ENCODE peak calls at places on chromosome 6, in ten cellular contexts. V, Y, W, Q, N, T, D, B, C and G are unnamed samples.

GRCh38 chr6:38184780-38185080 is 365.2 kb downstream of the ZFAND3 start:
- DNase-seq in V (no peak), Y (no peak), W (no peak), Q (no peak), N (no peak), T (no peak), D (no peak), B (no peak), C (no peak), G (no peak)

GRCh38 chr6:97049254-97050004 is 124.9 kb downstream of the KLHL32 start:
- DNase-seq in V (no peak), Y (no peak), W (no peak), Q (peak; percentile 59), N (peak; percentile 17), T (peak; percentile 80), D (no peak), B (no peak), C (no peak), G (no peak)

GRCh38 chr6:139539852-139540251 is 165.4 kb upstream of the CITED2 start:
- DNase-seq in V (peak; percentile 86), Y (peak; percentile 98), W (peak; percentile 69), Q (peak; percentile 96), N (peak; percentile 98), T (no peak), D (peak; percentile 82), B (peak; percentile 99), C (peak; percentile 31), G (peak; percentile 91)

GRCh38 chr6:158627168-158627939 is 17.2 kb downstream of the DYNLT1 start:
- DNase-seq in V (no peak), Y (no peak), W (no peak), Q (no peak), N (no peak), T (no peak), D (peak; percentile 58), B (no peak), C (no peak), G (no peak)

GRCh38 chr6:166104107-166104506 is 63.5 kb downstream of the TBXT start:
- DNase-seq in V (no peak), Y (peak; percentile 9), W (no peak), Q (no peak), N (peak; percentile 30), T (no peak), D (no peak), B (peak; percentile 11), C (no peak), G (peak; percentile 42)

GRCh38 chr6:35299674-35300073 is 2.1 kb downstream of the DEF6 start:
- DNase-seq in V (no peak), Y (no peak), W (peak; percentile 67), Q (no peak), N (no peak), T (peak; percentile 49), D (no peak), B (no peak), C (peak; percentile 39), G (no peak)

GRCh38 chr6:75207211-75207984 is 1.5 kb upstream of the COL12A1 start:
- DNase-seq in V (no peak), Y (peak; percentile 62), W (no peak), Q (no peak), N (peak; percentile 69), T (no peak), D (no peak), B (peak; percentile 24), C (no peak), G (peak; percentile 39)

GRCh38 chr6:33000053-33000452 is 9.3 kb downstream of the HLA-DOA start:
- DNase-seq in V (no peak), Y (no peak), W (no peak), Q (peak; percentile 69), N (no peak), T (peak; percentile 66), D (no peak), B (no peak), C (no peak), G (peak; percentile 40)

GRCh38 chr6:35140991-35141720 is at the start of gene TCP11:
- DNase-seq in V (no peak), Y (no peak), W (peak; percentile 65), Q (no peak), N (no peak), T (peak; percentile 49), D (no peak), B (no peak), C (peak; percentile 28), G (no peak)

GRCh38 chr6:6629416-6629815 is 40.9 kb downstream of the LY86 start:
- DNase-seq in V (no peak), Y (no peak), W (no peak), Q (no peak), N (no peak), T (no peak), D (no peak), B (peak; percentile 5), C (no peak), G (peak; percentile 22)

GRCh38 chr6:32176476-32177181 is 745 bp upstream of the AGPAT1 start:
- DNase-seq in V (no peak), Y (peak; percentile 81), W (no peak), Q (peak; percentile 84), N (peak; percentile 85), T (no peak), D (no peak), B (peak; percentile 68), C (no peak), G (peak; percentile 68)

GRCh38 chr6:2388554-2389324 is 143.3 kb upstream of the GMDS start:
- DNase-seq in V (no peak), Y (no peak), W (no peak), Q (no peak), N (no peak), T (no peak), D (no peak), B (no peak), C (no peak), G (no peak)

GRCh38 chr6:112773217-112773616 is 426.1 kb downstream of the RFPL4B start:
- DNase-seq in V (no peak), Y (no peak), W (no peak), Q (no peak), N (peak; percentile 20), T (no peak), D (no peak), B (no peak), C (no peak), G (no peak)

GRCh38 chr6:31636698-31637596 is 15.5 kb downstream of the BAG6 start:
- DNase-seq in V (no peak), Y (no peak), W (no peak), Q (no peak), N (no peak), T (no peak), D (no peak), B (no peak), C (no peak), G (no peak)

GRCh38 chr6:42539135-42539534 is 24.7 kb upstream of the UBR2 start:
- DNase-seq in V (no peak), Y (no peak), W (no peak), Q (no peak), N (no peak), T (no peak), D (no peak), B (no peak), C (no peak), G (no peak)

GRCh38 chr6:87925373-87926060 is 122.1 kb upstream of the SPACA1 start:
- DNase-seq in V (no peak), Y (no peak), W (no peak), Q (no peak), N (no peak), T (peak; percentile 90), D (no peak), B (no peak), C (no peak), G (no peak)

GRCh38 chr6:19873031-19873430 is 35.9 kb downstream of the ID4 start:
- DNase-seq in V (no peak), Y (no peak), W (no peak), Q (no peak), N (peak; percentile 5), T (no peak), D (no peak), B (no peak), C (no peak), G (peak; percentile 3)
- TF ChIP-seq CTCF in V (peak; percentile 12), Y (no peak), W (no peak), Q (no peak), N (no peak), T (no peak), D (no peak), B (no peak), C (no peak), G (peak; percentile 14)

DNA sequence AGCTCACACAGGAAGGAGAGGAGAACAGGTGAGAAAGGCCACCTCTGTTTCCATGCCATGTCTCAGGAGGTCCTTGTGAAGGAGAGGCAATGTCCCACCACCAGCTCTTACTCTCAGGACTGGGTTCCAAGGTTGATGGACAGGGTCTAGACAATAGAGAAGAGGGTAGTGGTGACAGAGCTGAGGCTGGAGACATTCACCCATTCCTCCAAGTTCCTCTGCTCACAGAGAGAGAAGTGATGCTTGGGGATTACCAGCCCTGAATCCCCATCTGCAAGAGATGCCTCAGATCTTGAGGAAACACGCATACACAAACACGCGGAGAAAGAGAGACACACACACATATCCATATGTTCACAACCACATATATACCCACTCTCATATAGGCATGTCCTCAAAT is 15.2 kb upstream of the CD83 start:
- DNase-seq in V (no peak), Y (no peak), W (no peak), Q (no peak), N (no peak), T (no peak), D (no peak), B (no peak), C (no peak), G (no peak)
- H3K4me3 ChIP-seq in V (no peak overlapping the region), Y (no peak overlapping the region), W (no peak overlapping the region), Q (no peak overlapping the region), N (no peak overlapping the region), T (no peak overlapping the region), D (no peak overlapping the region), B (no peak overlapping the region), C (no peak overlapping the region), G (no peak overlapping the region)

GRCh38 chr6:24564081-24564480 is 69.3 kb downstream of the ALDH5A1 start:
- DNase-seq in V (no peak), Y (no peak), W (no peak), Q (no peak), N (no peak), T (no peak), D (no peak), B (no peak), C (no peak), G (no peak)
- TF ChIP-seq CTCF in V (no peak), Y (no peak), W (no peak), Q (no peak), N (no peak), T (no peak), D (no peak), B (no peak), C (no peak), G (no peak)

GRCh38 chr6:154565331-154565730 is 54.8 kb upstream of the CNKSR3 start:
- DNase-seq in V (no peak), Y (no peak), W (no peak), Q (no peak), N (no peak), T (no peak), D (no peak), B (no peak), C (no peak), G (no peak)
- H3K4me3 ChIP-seq in V (no peak overlapping the region), Y (no peak overlapping the region), W (no peak overlapping the region), Q (no peak overlapping the region), N (no peak overlapping the region), T (no peak overlapping the region), D (no peak overlapping the region), B (no peak overlapping the region), C (no peak overlapping the region), G (no peak overlapping the region)

GRCh38 chr6:114934079-114934478 is 591.3 kb upstream of the HS3ST5 start:
- DNase-seq in V (no peak), Y (no peak), W (no peak), Q (no peak), N (no peak), T (no peak), D (no peak), B (no peak), C (no peak), G (no peak)
- TF ChIP-seq CTCF in V (no peak), Y (no peak), W (no peak), Q (no peak), N (no peak), T (no peak), D (no peak), B (no peak), C (no peak), G (no peak)